ENCODE peak calls at places on chromosomes 5 and 9, in four cellular contexts. O is heart right ventricle; K is CD8-positive, alpha-beta memory T cell; Z is A549. V is an unnamed sample.

GRCh38 chr9:135363556-135363955 is 116.0 kb upstream of the PPP1R26 start:
- DNase-seq in Z (no peak), K (no peak), O (no peak), V (no peak)

GRCh38 chr5:67577424-67577823 is 380.8 kb upstream of the CD180 start:
- DNase-seq in O (no peak), Z (no peak), K (no peak), V (no peak)

GRCh38 chr5:169295241-169295747 is 5.6 kb downstream of the SLIT3 start:
- DNase-seq in K (no peak), O (no peak), Z (no peak), V (no peak)

GRCh38 chr5:139634541-139634940 is 13.6 kb upstream of the CXXC5 start:
- DNase-seq in K (no peak), O (no peak), Z (no peak), V (no peak)

GRCh38 chr9:83231039-83231438 is 168.1 kb upstream of the RASEF start:
- DNase-seq in K (no peak), Z (no peak), O (peak), V (no peak)

GRCh38 chr9:129182122-129182521 is 4.1 kb upstream of the IER5L start:
- DNase-seq in O (no peak), K (no peak), Z (no peak), V (no peak)

GRCh38 chr9:106947501-106947900 is 84.5 kb downstream of the ZNF462 start:
- DNase-seq in K (no peak), Z (no peak), O (no peak), V (no peak)

GRCh38 chr5:121630402-121630801 is 221.3 kb upstream of the FTMT start:
- DNase-seq in K (no peak), Z (peak), O (no peak), V (no peak)

GRCh38 chr5:133744030-133744645 is 131.8 kb upstream of the FSTL4 start:
- DNase-seq in K (no peak), Z (no peak), O (no peak), V (no peak)

GRCh38 chr9:71826289-71826688 is 58.0 kb upstream of the CEMIP2 start:
- DNase-seq in Z (peak), O (no peak), K (no peak), V (no peak)

GRCh38 chr9:18935521-18935920 is 97.5 kb downstream of the SAXO1 start:
- DNase-seq in Z (no peak), O (no peak), K (no peak), V (no peak)

GRCh38 chr5:135466178-135467050 is 14.3 kb upstream of the TIFAB start:
- DNase-seq in O (peak), Z (peak), K (peak), V (peak)

GRCh38 chr5:133244242-133244641 is 192.4 kb downstream of the HSPA4 start:
- DNase-seq in O (no peak), Z (peak), K (peak), V (no peak)

GRCh38 chr5:151315998-151316597 is 12.5 kb upstream of the SLC36A3 start:
- DNase-seq in O (peak), Z (peak), K (no peak), V (no peak)

GRCh38 chr5:97162045-97162444 is 19.6 kb upstream of the LIX1 start:
- DNase-seq in O (peak), K (peak), Z (peak), V (peak)

GRCh38 chr9:134204991-134205578 is 40.7 kb upstream of the RNU6ATAC start:
- DNase-seq in K (no peak), O (peak), Z (no peak), V (no peak)

GRCh38 chr5:141003026-141003425 is 36.8 kb downstream of the PCDHAC2 start:
- DNase-seq in O (no peak), Z (no peak), K (no peak), V (no peak)

GRCh38 chr5:127957183-127957582 is 126.4 kb upstream of the SLC12A2 start:
- DNase-seq in Z (peak), O (peak), K (no peak), V (no peak)

GRCh38 chr5:14413331-14413750 is 168.3 kb upstream of the OTULINL start:
- DNase-seq in O (no peak), Z (no peak), K (peak), V (no peak)

GRCh38 chr9:123338710-123339665 is 17.0 kb upstream of the CRB2 start:
- DNase-seq in Z (no peak), O (peak), K (peak), V (no peak)

GRCh38 chr5:10695759-10696543 is 65.1 kb downstream of the DAP start:
- DNase-seq in O (no peak), K (no peak), Z (no peak), V (no peak)

GRCh38 chr5:135626636-135627035 is 47.8 kb upstream of the CXCL14 start:
- DNase-seq in O (no peak), Z (no peak), K (no peak), V (no peak)

GRCh38 chr5:60010328-60010727 is 116.8 kb upstream of the PDE4D start:
- DNase-seq in K (no peak), Z (peak), O (no peak), V (no peak)

GRCh38 chr5:142749321-142749720 is 20.9 kb upstream of the ARHGAP26 start:
- DNase-seq in Z (no peak), K (no peak), O (no peak), V (no peak)

GRCh38 chr5:25441810-25442209 is 797.0 kb upstream of the CDH10 start:
- DNase-seq in O (no peak), K (no peak), Z (no peak), V (no peak)

GRCh38 chr9:98514841-98515240 is 193.9 kb downstream of the GABBR2 start:
- DNase-seq in Z (no peak), K (no peak), O (no peak), V (no peak)

GRCh38 chr9:123928471-123929176 is 1.3 kb downstream of the DENND1A start:
- DNase-seq in O (peak), K (no peak), Z (no peak), V (no peak)

GRCh38 chr5:115460476-115460875 is 84.1 kb downstream of the FEM1C start:
- DNase-seq in O (peak), Z (peak), K (no peak), V (no peak)

GRCh38 chr9:76562511-76562911 is 103.5 kb downstream of the GCNT1 start:
- DNase-seq in Z (no peak), K (no peak), O (no peak), V (no peak)

GRCh38 chr9:87678650-87679355 is 47.1 kb upstream of the CTSL start:
- DNase-seq in Z (peak), O (peak), K (no peak), V (peak)

GRCh38 chr5:130715541-130715940 is 449.5 kb downstream of the HINT1 start:
- DNase-seq in O (no peak), Z (no peak), K (no peak), V (no peak)

GRCh38 chr5:87399720-87400119 is 13.0 kb downstream of the CCNH start:
- DNase-seq in K (no peak), O (no peak), Z (no peak), V (no peak)

GRCh38 chr9:113427629-113428028 is 17.1 kb downstream of the C9orf43 start:
- DNase-seq in K (no peak), O (no peak), Z (no peak), V (no peak)

GRCh38 chr5:60843693-60844428 is at the start of gene ELOVL7:
- DNase-seq in O (peak), Z (peak), K (no peak), V (peak)

GRCh38 chr5:135154961-135155360 is 120.9 kb upstream of the PITX1 start:
- DNase-seq in Z (no peak), K (no peak), O (no peak), V (no peak)

GRCh38 chr5:78783434-78784130 is 135.0 kb upstream of the LHFPL2 start:
- DNase-seq in K (no peak), Z (no peak), O (no peak), V (no peak)

GRCh38 chr9:110578896-110579752 is at the start of gene SVEP1:
- DNase-seq in Z (peak), O (peak), K (no peak), V (no peak)
- H3K27ac ChIP-seq in Z (peak), O (peak), K (no peak), V (peak)

GRCh38 chr9:2298217-2298616 is 283.1 kb downstream of the SMARCA2 start:
- DNase-seq in O (no peak), Z (no peak), K (no peak), V (no peak)

GRCh38 chr9:2302606-2303005 is 287.5 kb downstream of the SMARCA2 start:
- DNase-seq in K (no peak), O (no peak), Z (no peak), V (no peak)

GRCh38 chr9:2299843-2300205 is 284.7 kb downstream of the SMARCA2 start:
- DNase-seq in K (no peak), Z (no peak), O (no peak), V (peak)

GRCh38 chr9:2297771-2298170 is 282.6 kb downstream of the SMARCA2 start:
- DNase-seq in Z (no peak), O (no peak), K (no peak), V (no peak)

GRCh38 chr9:2299156-2299842 is 284.2 kb downstream of the SMARCA2 start:
- DNase-seq in O (no peak), Z (no peak), K (no peak), V (no peak)
- H3K27ac ChIP-seq in O (no peak), Z (no peak), K (no peak), V (peak)

DNA sequence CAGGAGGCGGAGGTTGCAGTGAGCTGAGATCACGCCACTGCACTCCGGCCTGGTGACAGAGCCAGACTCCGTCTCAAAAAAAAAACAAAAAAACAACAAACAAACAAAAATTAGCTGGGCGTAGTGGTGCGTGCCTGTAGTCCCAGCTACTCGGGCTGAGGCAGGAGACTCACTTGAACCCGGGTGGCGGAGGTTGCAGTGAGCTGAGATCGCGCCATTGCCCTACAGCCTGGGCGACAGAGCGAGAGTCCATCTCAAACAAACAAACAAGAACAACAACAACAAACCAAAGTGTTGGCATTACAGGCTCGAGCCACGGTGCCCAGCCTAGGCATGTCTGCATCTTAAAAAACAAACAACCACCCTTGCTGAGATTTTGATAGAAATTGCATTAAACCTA is 12.2 kb downstream of the RNF44 start:
- DNase-seq in K (no peak), Z (no peak), O (no peak), V (no peak)
- H3K27ac ChIP-seq in K (no peak), Z (no peak), O (no peak), V (no peak)

GRCh38 chr5:66517361-66517760 is 78.8 kb upstream of the MAST4 start:
- DNase-seq in O (no peak), K (no peak), Z (no peak), V (no peak)
- H3K27ac ChIP-seq in O (no peak), K (no peak), Z (no peak), V (no peak)

GRCh38 chr9:79573697-79573976 is 1.9 kb downstream of the TLE4 start:
- DNase-seq in Z (no peak), K (peak), O (no peak), V (no peak)

GRCh38 chr9:79574166-79574565 is 2.4 kb downstream of the TLE4 start:
- DNase-seq in Z (no peak), O (no peak), K (no peak), V (no peak)

GRCh38 chr9:79574716-79575242 is 3.0 kb downstream of the TLE4 start:
- DNase-seq in K (no peak), O (no peak), Z (no peak), V (no peak)

GRCh38 chr9:79572891-79573696 is 1.3 kb downstream of the TLE4 start:
- DNase-seq in O (peak), K (peak), Z (peak), V (peak)

GRCh38 chr9:79575560-79575959 is 3.8 kb downstream of the TLE4 start:
- DNase-seq in O (no peak), K (no peak), Z (no peak), V (no peak)
- H3K27ac ChIP-seq in O (no peak), K (no peak), Z (no peak), V (peak)

GRCh38 chr9:21770877-21771560 is 31.4 kb upstream of the MTAP start:
- DNase-seq in O (no peak), K (no peak), Z (peak), V (no peak)
- H3K27ac ChIP-seq in O (no peak), K (no peak), Z (peak), V (no peak)

GRCh38 chr9:4829956-4830355 is 37.2 kb downstream of the RCL1 start:
- DNase-seq in K (no peak), Z (no peak), O (no peak), V (no peak)

GRCh38 chr9:4830699-4831098 is 38.0 kb downstream of the RCL1 start:
- DNase-seq in Z (no peak), O (no peak), K (no peak), V (no peak)

GRCh38 chr9:4827224-4827623 is 34.5 kb downstream of the RCL1 start:
- DNase-seq in O (no peak), K (no peak), Z (no peak), V (no peak)

GRCh38 chr9:4826417-4827166 is 33.8 kb downstream of the RCL1 start:
- DNase-seq in K (no peak), O (no peak), Z (no peak), V (no peak)

DNA sequence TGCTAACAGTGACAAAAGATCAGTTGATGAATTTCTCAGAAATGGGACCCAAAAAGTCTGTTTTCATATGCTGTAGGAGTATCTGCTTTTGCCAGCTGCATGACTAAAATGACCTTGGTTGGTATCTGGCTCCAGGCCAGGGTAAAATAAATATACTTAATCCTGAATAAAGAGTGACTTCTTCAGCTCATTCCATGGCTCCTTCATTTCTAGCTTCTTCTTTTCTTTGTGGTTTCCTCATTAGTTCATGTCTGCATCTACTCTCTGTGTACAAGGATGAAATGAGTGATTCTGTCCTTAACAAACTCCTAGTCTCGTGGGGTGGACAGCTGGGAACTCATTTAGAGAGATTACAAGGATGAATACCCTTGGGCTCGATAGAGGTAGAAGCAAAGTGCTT is 36.0 kb downstream of the RCL1 start:
- DNase-seq in O (no peak), Z (no peak), K (no peak), V (no peak)
- H3K27ac ChIP-seq in O (no peak), Z (peak), K (no peak), V (no peak)

GRCh38 chr5:65989115-65989514 is 62.7 kb downstream of the ERBIN start:
- DNase-seq in K (no peak), O (no peak), Z (no peak), V (no peak)

GRCh38 chr5:65987982-65988381 is 61.6 kb downstream of the ERBIN start:
- DNase-seq in Z (no peak), K (no peak), O (no peak), V (no peak)

GRCh38 chr5:65984098-65984885 is 57.9 kb downstream of the ERBIN start:
- DNase-seq in K (no peak), Z (no peak), O (no peak), V (no peak)

GRCh38 chr5:65986796-65987195 is 60.4 kb downstream of the ERBIN start:
- DNase-seq in Z (no peak), K (no peak), O (no peak), V (no peak)

DNA sequence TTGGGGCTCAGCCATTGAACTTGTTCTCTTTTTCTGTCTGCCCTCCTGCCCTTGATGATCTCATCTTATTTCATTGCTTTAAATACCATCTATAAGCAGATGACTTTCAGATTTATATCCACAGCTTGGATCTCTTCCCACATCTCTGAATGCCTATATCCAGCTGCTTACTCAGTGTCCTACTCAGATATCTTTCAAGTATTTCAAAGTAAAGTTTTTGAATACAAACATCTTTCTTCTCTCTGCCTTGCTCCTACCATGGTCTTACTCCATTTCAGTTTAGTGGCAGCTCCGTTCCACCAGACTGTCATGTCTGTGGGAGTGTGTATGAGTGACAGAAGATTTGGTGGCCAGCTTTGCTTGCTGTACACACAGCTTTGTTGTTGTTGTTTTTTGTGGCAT is 59.7 kb downstream of the ERBIN start:
- DNase-seq in Z (no peak), K (no peak), O (no peak), V (no peak)
- H3K27ac ChIP-seq in Z (no peak), K (no peak), O (no peak), V (no peak)

GRCh38 chr9:6687180-6687579 is 41.7 kb upstream of the GLDC start:
- DNase-seq in K (no peak), O (no peak), Z (no peak), V (no peak)
- H3K27ac ChIP-seq in K (no peak), O (no peak), Z (no peak), V (no peak)

GRCh38 chr5:150253416-150254208 is 36.0 kb downstream of the CAMK2A start:
- DNase-seq in K (no peak), O (no peak), Z (no peak), V (no peak)
- H3K27ac ChIP-seq in K (no peak), O (no peak), Z (no peak), V (no peak)

V was measured in caudate nucleus.